ENCODE peak calls at places on chromosomes 12 and 14, in eight cellular contexts. N is erythroblast, O is breast epithelium, S is GM12892, Z is tibial nerve, A is sigmoid colon, K is IMR-90, D is esophagus muscularis mucosa. Q is an unnamed sample.

GRCh38 chr14:49636866-49637265 is 1.8 kb upstream of the DNAAF2 start:
- DNase-seq in N (no peak), O (no peak), S (no peak), Z (no peak), A (no peak), K (no peak), D (no peak), Q (no peak)

GRCh38 chr14:99118046-99118721 is 153.8 kb downstream of the BCL11B start:
- DNase-seq in N (no peak), O (no peak), S (no peak), Z (no peak), A (no peak), K (no peak), D (peak; percentile 72), Q (no peak)

GRCh38 chr12:47188576-47189441 is 109.0 kb upstream of the AMIGO2 start:
- DNase-seq in N (peak; percentile 32), O (no peak), S (no peak), Z (no peak), A (no peak), K (peak; percentile 84), D (no peak), Q (no peak)

GRCh38 chr12:113373440-113373839 is 15.1 kb downstream of the PLBD2 start:
- DNase-seq in N (no peak), O (no peak), S (no peak), Z (no peak), A (no peak), K (no peak), D (no peak), Q (no peak)

GRCh38 chr14:104353921-104354701 is 215.7 kb downstream of the KIF26A start:
- DNase-seq in N (no peak), O (peak; percentile 33), S (no peak), Z (no peak), A (peak; percentile 61), K (no peak), D (no peak), Q (no peak)

GRCh38 chr14:90438841-90439240 is 42.0 kb downstream of the CALM1 start:
- DNase-seq in N (no peak), O (no peak), S (no peak), Z (no peak), A (no peak), K (no peak), D (no peak), Q (no peak)

GRCh38 chr12:111444706-111445310 is 39.1 kb downstream of the SH2B3 start:
- DNase-seq in N (no peak), O (no peak), S (peak; percentile 87), Z (no peak), A (peak; percentile 87), K (no peak), D (peak; percentile 92), Q (no peak)

GRCh38 chr14:80172380-80173055 is 38.8 kb downstream of the DIO2 start:
- DNase-seq in N (no peak), O (no peak), S (no peak), Z (no peak), A (no peak), K (peak; percentile 22), D (no peak), Q (no peak)

GRCh38 chr14:104464907-104465306 is 114.7 kb upstream of the C14orf180 start:
- DNase-seq in N (no peak), O (no peak), S (no peak), Z (no peak), A (no peak), K (no peak), D (peak; percentile 77), Q (no peak)

GRCh38 chr12:76890407-76891143 is 11.8 kb upstream of the CSRP2 start:
- DNase-seq in N (no peak), O (no peak), S (no peak), Z (no peak), A (no peak), K (no peak), D (no peak), Q (no peak)

GRCh38 chr14:76644875-76645518 is 116.3 kb upstream of the VASH1 start:
- DNase-seq in N (peak; percentile 12), O (no peak), S (peak; percentile 25), Z (no peak), A (peak; percentile 58), K (peak; percentile 12), D (no peak), Q (peak; percentile 34)

GRCh38 chr12:62601765-62602444 is 135.3 kb downstream of the MON2 start:
- DNase-seq in N (no peak), O (no peak), S (no peak), Z (no peak), A (no peak), K (no peak), D (no peak), Q (no peak)

GRCh38 chr12:62604373-62604772 is 137.7 kb downstream of the MON2 start:
- DNase-seq in N (no peak), O (no peak), S (no peak), Z (no peak), A (no peak), K (no peak), D (no peak), Q (no peak)

GRCh38 chr12:62603061-62603810 is 136.6 kb downstream of the MON2 start:
- DNase-seq in N (peak; percentile 93), O (peak; percentile 78), S (peak; percentile 66), Z (peak; percentile 64), A (peak; percentile 91), K (peak; percentile 89), D (peak; percentile 93), Q (peak; percentile 52)

GRCh38 chr12:62603811-62604098 is 137.1 kb downstream of the MON2 start:
- DNase-seq in N (no peak), O (no peak), S (no peak), Z (no peak), A (no peak), K (no peak), D (no peak), Q (no peak)

GRCh38 chr12:62602445-62603060 is 135.9 kb downstream of the MON2 start:
- DNase-seq in N (peak; percentile 96), O (peak; percentile 80), S (peak; percentile 51), Z (peak; percentile 84), A (peak; percentile 95), K (peak; percentile 90), D (peak; percentile 98), Q (peak; percentile 70)
- TF ChIP-seq POLR2A in N (peak; percentile 86), O (peak; percentile 60), S (peak; percentile 83), Z (no peak), A (peak; percentile 59), K (peak; percentile 87), D (peak; percentile 14), Q (peak; percentile 96)

GRCh38 chr14:36973806-36974442 is 198.5 kb downstream of the SLC25A21 start:
- DNase-seq in N (no peak), O (no peak), S (no peak), Z (no peak), A (no peak), K (peak; percentile 83), D (no peak), Q (no peak)

GRCh38 chr14:36974985-36975384 is 197.4 kb downstream of the SLC25A21 start:
- DNase-seq in N (no peak), O (no peak), S (no peak), Z (no peak), A (no peak), K (no peak), D (no peak), Q (no peak)

GRCh38 chr14:36967892-36968555 is 204.4 kb downstream of the SLC25A21 start:
- DNase-seq in N (no peak), O (no peak), S (no peak), Z (no peak), A (no peak), K (no peak), D (no peak), Q (no peak)

GRCh38 chr14:36975834-36976233 is 196.6 kb downstream of the SLC25A21 start:
- DNase-seq in N (peak; percentile 36), O (no peak), S (no peak), Z (no peak), A (no peak), K (peak; percentile 25), D (no peak), Q (no peak)

GRCh38 chr14:36971263-36971855 is 201.0 kb downstream of the SLC25A21 start:
- DNase-seq in N (peak; percentile 8), O (no peak), S (no peak), Z (no peak), A (no peak), K (no peak), D (no peak), Q (no peak)
- TF ChIP-seq POLR2A in N (no peak), O (no peak), S (no peak), Z (no peak), A (no peak), K (no peak), D (no peak), Q (no peak)

GRCh38 chr14:96362071-96362964 is 823 bp downstream of the ATG2B start:
- DNase-seq in N (peak; percentile 84), O (peak; percentile 52), S (peak; percentile 19), Z (no peak), A (no peak), K (peak; percentile 30), D (no peak), Q (peak; percentile 23)
- TF ChIP-seq POLR2A in N (peak; percentile 73), O (no peak), S (peak; percentile 40), Z (no peak), A (no peak), K (peak; percentile 0), D (no peak), Q (no peak)

GRCh38 chr12:57227315-57228115 is 2.0 kb upstream of the SHMT2 start:
- DNase-seq in N (no peak), O (no peak), S (no peak), Z (no peak), A (no peak), K (peak; percentile 26), D (no peak), Q (no peak)

GRCh38 chr12:57231276-57232021 is 1.9 kb downstream of the SHMT2 start:
- DNase-seq in N (no peak), O (no peak), S (no peak), Z (no peak), A (no peak), K (no peak), D (no peak), Q (no peak)

GRCh38 chr12:57229041-57229633 is 374 bp upstream of the SHMT2 start:
- DNase-seq in N (no peak), O (no peak), S (no peak), Z (no peak), A (no peak), K (no peak), D (no peak), Q (no peak)

GRCh38 chr12:57230381-57231155 is 1.1 kb downstream of the SHMT2 start:
- DNase-seq in N (no peak), O (no peak), S (no peak), Z (no peak), A (no peak), K (no peak), D (no peak), Q (no peak)

DNA sequence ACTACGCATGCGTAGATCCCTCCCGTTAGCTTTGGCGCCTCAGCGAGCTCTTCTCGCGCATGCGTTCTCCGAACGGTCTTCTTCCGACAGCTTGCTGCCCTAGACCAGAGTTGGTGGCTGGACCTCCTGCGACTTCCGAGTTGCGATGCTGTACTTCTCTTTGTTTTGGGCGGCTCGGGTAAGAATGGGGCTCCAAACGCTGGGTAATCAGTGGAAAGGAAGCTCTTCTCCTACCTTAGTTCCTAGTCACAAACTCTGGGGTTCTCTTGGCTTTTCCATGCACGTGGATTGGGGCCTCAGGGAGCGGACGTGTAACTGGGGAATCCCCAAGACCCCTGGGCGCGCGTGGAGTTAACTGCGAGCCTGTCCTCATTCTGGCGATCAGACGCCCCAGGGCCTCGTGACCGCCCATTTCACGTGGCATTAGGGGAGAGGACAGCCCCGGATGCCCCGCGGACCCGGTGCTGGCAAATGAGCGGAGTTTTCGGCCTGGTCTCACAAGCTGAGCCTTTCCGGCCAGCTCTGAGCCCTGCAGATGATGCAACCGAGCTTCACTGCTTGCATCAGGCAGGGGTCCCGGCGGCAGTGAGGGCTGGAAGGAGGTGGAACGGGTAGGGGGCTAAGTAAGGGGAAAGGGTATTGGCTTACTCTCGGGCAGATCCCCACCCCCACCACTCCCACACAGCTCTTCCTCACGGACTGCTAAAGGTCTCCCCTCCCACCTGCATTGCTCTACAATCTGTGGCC is at the start of gene SHMT2:
- DNase-seq in N (peak; percentile 97), O (peak; percentile 87), S (peak; percentile 98), Z (peak; percentile 77), A (peak; percentile 97), K (peak; percentile 95), D (peak; percentile 97), Q (peak; percentile 99)
- TF ChIP-seq POLR2A in N (peak; percentile 82), O (no peak), S (peak; percentile 59), Z (no peak), A (no peak), K (peak; percentile 94), D (no peak), Q (peak; percentile 46)